ENCODE peak calls at places on chromosomes 7 and 10, in ten cellular contexts. C is fibroblast of pulmonary artery; B is T-helper 1 cell; X is non-pigmented ciliary epithelial cell; W is HFF-Myc; E is stimulated activated CD4-positive, alpha-beta T cell treated with anti-CD3 and anti-CD28 coated beads, Interleukin-15, amount 100 ng/mL, for 24 hours; O is hypothalamus; L is T-helper 2 cell; M is fibroblast of the aortic adventitia; Y is adipocyte. Q is an unnamed sample.

GRCh38 chr10:109245821-109246220 is 677.5 kb downstream of the XPNPEP1 start:
- DNase-seq in C (no peak), B (no peak), X (no peak), W (no peak), E (no peak), O (no peak), L (no peak), M (no peak), Y (no peak), Q (no peak)

GRCh38 chr7:114392686-114393085 is 21.9 kb upstream of the FOXP2 start:
- DNase-seq in C (no peak), B (no peak), X (peak; percentile 27), W (no peak), E (no peak), O (no peak), L (no peak), M (no peak), Y (peak; percentile 10), Q (no peak)

GRCh38 chr10:44301781-44302400 is 83.0 kb downstream of the CXCL12 start:
- DNase-seq in C (no peak), B (no peak), X (no peak), W (no peak), E (no peak), O (no peak), L (no peak), M (peak; percentile 14), Y (peak; percentile 8), Q (no peak)

GRCh38 chr10:62382831-62383230 is 8.7 kb downstream of the ZNF365 start:
- DNase-seq in C (no peak), B (no peak), X (no peak), W (no peak), E (no peak), O (no peak), L (no peak), M (no peak), Y (no peak), Q (no peak)

GRCh38 chr7:28037220-28038010 is 143.2 kb downstream of the JAZF1 start:
- DNase-seq in C (peak; percentile 94), B (peak; percentile 84), X (peak; percentile 95), W (peak; percentile 92), E (peak; percentile 43), O (no peak), L (no peak), M (peak; percentile 96), Y (peak; percentile 96), Q (no peak)

GRCh38 chr7:595621-596010 is 76.0 kb upstream of the PDGFA start:
- DNase-seq in C (no peak), B (peak; percentile 24), X (no peak), W (no peak), E (peak; percentile 40), O (no peak), L (no peak), M (no peak), Y (no peak), Q (no peak)

GRCh38 chr7:38584443-38585210 is 46.5 kb downstream of the AMPH start:
- DNase-seq in C (peak; percentile 65), B (no peak), X (peak; percentile 6), W (peak; percentile 3), E (no peak), O (no peak), L (no peak), M (peak; percentile 58), Y (peak; percentile 68), Q (no peak)

GRCh38 chr10:65497837-65498236 is 1428.0 kb upstream of the LRRTM3 start:
- DNase-seq in C (no peak), B (no peak), X (no peak), W (no peak), E (no peak), O (no peak), L (no peak), M (no peak), Y (no peak), Q (no peak)

GRCh38 chr10:60200012-60200681 is 189.5 kb downstream of the ANK3 start:
- DNase-seq in C (no peak), B (no peak), X (no peak), W (no peak), E (no peak), O (no peak), L (no peak), M (no peak), Y (no peak), Q (no peak)

GRCh38 chr10:49512121-49512809 is 26.7 kb downstream of the ERCC6 start:
- DNase-seq in C (peak; percentile 58), B (peak; percentile 23), X (no peak), W (no peak), E (no peak), O (no peak), L (no peak), M (peak; percentile 46), Y (peak; percentile 49), Q (peak; percentile 33)

GRCh38 chr7:84735021-84735420 is 451.8 kb downstream of the SEMA3D start:
- DNase-seq in C (no peak), B (no peak), X (no peak), W (no peak), E (no peak), O (no peak), L (no peak), M (peak; percentile 16), Y (no peak), Q (no peak)

GRCh38 chr10:131943021-131943814 is 38.5 kb downstream of the BNIP3 start:
- DNase-seq in C (peak; percentile 24), B (peak; percentile 14), X (no peak), W (no peak), E (peak; percentile 21), O (no peak), L (no peak), M (peak; percentile 6), Y (no peak), Q (peak; percentile 8)

Q was measured in stimulated activated naive CD4-positive, alpha-beta T cell.